ENCODE peak calls at places on chromosomes 6 and 20, in seven cellular contexts. One of them, this sample, is unnamed.

GRCh38 chr20:57594092-57594911 is 25.9 kb downstream of the ZBP1 start:
- DNase-seq in hypothalamus: no peak
- DNase-seq in cardiac fibroblast: peak
- DNase-seq in heart left ventricle: no peak
- DNase-seq in EL: peak
- DNase-seq in NCI-H1048: no peak
- DNase-seq in T-helper 9 cell: peak
- DNase-seq in this sample: peak

GRCh38 chr6:132392792-132393191 is 8.5 kb downstream of the MOXD1 start:
- DNase-seq in hypothalamus: no peak
- DNase-seq in cardiac fibroblast: peak
- DNase-seq in heart left ventricle: no peak
- DNase-seq in EL: peak
- DNase-seq in NCI-H1048: no peak
- DNase-seq in T-helper 9 cell: no peak
- DNase-seq in this sample: no peak

GRCh38 chr6:90709597-90709996 is 122.7 kb upstream of the MAP3K7 start:
- DNase-seq in hypothalamus: no peak
- DNase-seq in cardiac fibroblast: no peak
- DNase-seq in heart left ventricle: no peak
- DNase-seq in EL: no peak
- DNase-seq in NCI-H1048: no peak
- DNase-seq in T-helper 9 cell: no peak
- DNase-seq in this sample: no peak

GRCh38 chr20:43941476-43942212 is 27.0 kb downstream of the TOX2 start:
- DNase-seq in hypothalamus: no peak
- DNase-seq in cardiac fibroblast: peak
- DNase-seq in heart left ventricle: no peak
- DNase-seq in EL: peak
- DNase-seq in NCI-H1048: no peak
- DNase-seq in T-helper 9 cell: no peak
- DNase-seq in this sample: no peak

GRCh38 chr6:137390264-137390787 is 103.9 kb downstream of the OLIG3 start:
- DNase-seq in hypothalamus: no peak
- DNase-seq in cardiac fibroblast: no peak
- DNase-seq in heart left ventricle: no peak
- DNase-seq in EL: no peak
- DNase-seq in NCI-H1048: no peak
- DNase-seq in T-helper 9 cell: no peak
- DNase-seq in this sample: no peak

GRCh38 chr6:4625557-4625956 is 150.6 kb upstream of the CDYL start:
- DNase-seq in hypothalamus: no peak
- DNase-seq in cardiac fibroblast: no peak
- DNase-seq in heart left ventricle: no peak
- DNase-seq in EL: no peak
- DNase-seq in NCI-H1048: no peak
- DNase-seq in T-helper 9 cell: no peak
- DNase-seq in this sample: no peak

GRCh38 chr6:1865585-1865984 is 255.9 kb downstream of the FOXC1 start:
- DNase-seq in hypothalamus: no peak
- DNase-seq in cardiac fibroblast: no peak
- DNase-seq in heart left ventricle: no peak
- DNase-seq in EL: no peak
- DNase-seq in NCI-H1048: no peak
- DNase-seq in T-helper 9 cell: no peak
- DNase-seq in this sample: no peak

GRCh38 chr6:113654396-113654795 is 202.7 kb upstream of the MARCKS start:
- DNase-seq in hypothalamus: no peak
- DNase-seq in cardiac fibroblast: peak
- DNase-seq in heart left ventricle: peak
- DNase-seq in EL: peak
- DNase-seq in NCI-H1048: no peak
- DNase-seq in T-helper 9 cell: no peak
- DNase-seq in this sample: no peak

This sample was measured in Caco-2.